ENCODE peak calls at places on chromosomes 5 and 9, in seven cellular contexts. One of them, this sample, is unnamed.

GRCh38 chr5:178793156-178793555 is 62.7 kb upstream of the ZNF354A start:
- DNase-seq in SJSA1: no peak
- DNase-seq in stimulated activated CD4-positive, alpha-beta T cell treated with anti-CD3 and anti-CD28 coated beads, TNF-alpha, amount 100 ng/mL, for 24 hours: no peak
- DNase-seq in aorta: no peak
- DNase-seq in kidney: no peak
- DNase-seq in GM18507: no peak
- DNase-seq in activated T-cell treated with anti-CD3 and anti-CD28 coated beads, Interleukin-2, amount 50 U/mL, for 72 hours: peak
- DNase-seq in this sample: peak

GRCh38 chr5:58447231-58447630 is 12.7 kb downstream of the PLK2 start:
- DNase-seq in SJSA1: no peak
- DNase-seq in stimulated activated CD4-positive, alpha-beta T cell treated with anti-CD3 and anti-CD28 coated beads, TNF-alpha, amount 100 ng/mL, for 24 hours: no peak
- DNase-seq in aorta: no peak
- DNase-seq in kidney: no peak
- DNase-seq in GM18507: no peak
- DNase-seq in activated T-cell treated with anti-CD3 and anti-CD28 coated beads, Interleukin-2, amount 50 U/mL, for 72 hours: no peak
- DNase-seq in this sample: no peak

GRCh38 chr5:141760193-141760592 is 78.2 kb upstream of the ARAP3 start:
- DNase-seq in SJSA1: no peak
- DNase-seq in stimulated activated CD4-positive, alpha-beta T cell treated with anti-CD3 and anti-CD28 coated beads, TNF-alpha, amount 100 ng/mL, for 24 hours: no peak
- DNase-seq in aorta: no peak
- DNase-seq in kidney: no peak
- DNase-seq in GM18507: no peak
- DNase-seq in activated T-cell treated with anti-CD3 and anti-CD28 coated beads, Interleukin-2, amount 50 U/mL, for 72 hours: no peak
- DNase-seq in this sample: no peak

GRCh38 chr5:41842777-41843176 is 27.4 kb downstream of the OXCT1 start:
- DNase-seq in SJSA1: no peak
- DNase-seq in stimulated activated CD4-positive, alpha-beta T cell treated with anti-CD3 and anti-CD28 coated beads, TNF-alpha, amount 100 ng/mL, for 24 hours: no peak
- DNase-seq in aorta: no peak
- DNase-seq in kidney: no peak
- DNase-seq in GM18507: no peak
- DNase-seq in activated T-cell treated with anti-CD3 and anti-CD28 coated beads, Interleukin-2, amount 50 U/mL, for 72 hours: no peak
- DNase-seq in this sample: no peak

GRCh38 chr5:168128556-168128955 is 162.9 kb upstream of the WWC1 start:
- DNase-seq in SJSA1: peak
- DNase-seq in stimulated activated CD4-positive, alpha-beta T cell treated with anti-CD3 and anti-CD28 coated beads, TNF-alpha, amount 100 ng/mL, for 24 hours: no peak
- DNase-seq in aorta: peak
- DNase-seq in kidney: no peak
- DNase-seq in GM18507: no peak
- DNase-seq in activated T-cell treated with anti-CD3 and anti-CD28 coated beads, Interleukin-2, amount 50 U/mL, for 72 hours: no peak
- DNase-seq in this sample: no peak

GRCh38 chr5:178225174-178225573 is 7.4 kb downstream of the PHYKPL start:
- DNase-seq in SJSA1: no peak
- DNase-seq in stimulated activated CD4-positive, alpha-beta T cell treated with anti-CD3 and anti-CD28 coated beads, TNF-alpha, amount 100 ng/mL, for 24 hours: no peak
- DNase-seq in aorta: no peak
- DNase-seq in kidney: peak
- DNase-seq in GM18507: no peak
- DNase-seq in activated T-cell treated with anti-CD3 and anti-CD28 coated beads, Interleukin-2, amount 50 U/mL, for 72 hours: no peak
- DNase-seq in this sample: no peak

GRCh38 chr5:116898917-116899316 is 324.3 kb upstream of the SEMA6A start:
- DNase-seq in SJSA1: no peak
- DNase-seq in stimulated activated CD4-positive, alpha-beta T cell treated with anti-CD3 and anti-CD28 coated beads, TNF-alpha, amount 100 ng/mL, for 24 hours: no peak
- DNase-seq in aorta: no peak
- DNase-seq in kidney: no peak
- DNase-seq in GM18507: no peak
- DNase-seq in activated T-cell treated with anti-CD3 and anti-CD28 coated beads, Interleukin-2, amount 50 U/mL, for 72 hours: no peak
- DNase-seq in this sample: no peak

GRCh38 chr5:111997308-111998159 is 240.5 kb upstream of the NREP start:
- DNase-seq in SJSA1: peak
- DNase-seq in stimulated activated CD4-positive, alpha-beta T cell treated with anti-CD3 and anti-CD28 coated beads, TNF-alpha, amount 100 ng/mL, for 24 hours: no peak
- DNase-seq in aorta: peak
- DNase-seq in kidney: no peak
- DNase-seq in GM18507: no peak
- DNase-seq in activated T-cell treated with anti-CD3 and anti-CD28 coated beads, Interleukin-2, amount 50 U/mL, for 72 hours: no peak
- DNase-seq in this sample: peak

GRCh38 chr5:147101654-147102053 is 133.2 kb upstream of the STK32A start:
- DNase-seq in SJSA1: no peak
- DNase-seq in stimulated activated CD4-positive, alpha-beta T cell treated with anti-CD3 and anti-CD28 coated beads, TNF-alpha, amount 100 ng/mL, for 24 hours: no peak
- DNase-seq in aorta: no peak
- DNase-seq in kidney: no peak
- DNase-seq in GM18507: no peak
- DNase-seq in activated T-cell treated with anti-CD3 and anti-CD28 coated beads, Interleukin-2, amount 50 U/mL, for 72 hours: no peak
- DNase-seq in this sample: no peak

GRCh38 chr5:1661311-1661710 is 137.6 kb upstream of the LPCAT1 start:
- DNase-seq in SJSA1: no peak
- DNase-seq in stimulated activated CD4-positive, alpha-beta T cell treated with anti-CD3 and anti-CD28 coated beads, TNF-alpha, amount 100 ng/mL, for 24 hours: no peak
- DNase-seq in aorta: no peak
- DNase-seq in kidney: peak
- DNase-seq in GM18507: no peak
- DNase-seq in activated T-cell treated with anti-CD3 and anti-CD28 coated beads, Interleukin-2, amount 50 U/mL, for 72 hours: no peak
- DNase-seq in this sample: no peak

GRCh38 chr5:138949988-138950387 is 74.9 kb upstream of the LRRTM2 start:
- DNase-seq in SJSA1: no peak
- DNase-seq in stimulated activated CD4-positive, alpha-beta T cell treated with anti-CD3 and anti-CD28 coated beads, TNF-alpha, amount 100 ng/mL, for 24 hours: no peak
- DNase-seq in aorta: no peak
- DNase-seq in kidney: peak
- DNase-seq in GM18507: no peak
- DNase-seq in activated T-cell treated with anti-CD3 and anti-CD28 coated beads, Interleukin-2, amount 50 U/mL, for 72 hours: no peak
- DNase-seq in this sample: no peak

GRCh38 chr5:61809651-61810050 is 477.6 kb downstream of the ZSWIM6 start:
- DNase-seq in SJSA1: no peak
- DNase-seq in stimulated activated CD4-positive, alpha-beta T cell treated with anti-CD3 and anti-CD28 coated beads, TNF-alpha, amount 100 ng/mL, for 24 hours: no peak
- DNase-seq in aorta: no peak
- DNase-seq in kidney: no peak
- DNase-seq in GM18507: no peak
- DNase-seq in activated T-cell treated with anti-CD3 and anti-CD28 coated beads, Interleukin-2, amount 50 U/mL, for 72 hours: no peak
- DNase-seq in this sample: no peak

GRCh38 chr9:127204771-127205470 is 59.7 kb upstream of the GARNL3 start:
- DNase-seq in SJSA1: peak
- DNase-seq in stimulated activated CD4-positive, alpha-beta T cell treated with anti-CD3 and anti-CD28 coated beads, TNF-alpha, amount 100 ng/mL, for 24 hours: no peak
- DNase-seq in aorta: peak
- DNase-seq in kidney: peak
- DNase-seq in GM18507: no peak
- DNase-seq in activated T-cell treated with anti-CD3 and anti-CD28 coated beads, Interleukin-2, amount 50 U/mL, for 72 hours: no peak
- DNase-seq in this sample: peak

GRCh38 chr5:74248576-74248975 is 392.0 kb downstream of the ENC1 start:
- DNase-seq in SJSA1: no peak
- DNase-seq in stimulated activated CD4-positive, alpha-beta T cell treated with anti-CD3 and anti-CD28 coated beads, TNF-alpha, amount 100 ng/mL, for 24 hours: no peak
- DNase-seq in aorta: no peak
- DNase-seq in kidney: no peak
- DNase-seq in GM18507: no peak
- DNase-seq in activated T-cell treated with anti-CD3 and anti-CD28 coated beads, Interleukin-2, amount 50 U/mL, for 72 hours: no peak
- DNase-seq in this sample: no peak

GRCh38 chr9:14546693-14547092 is 146.5 kb downstream of the ZDHHC21 start:
- DNase-seq in SJSA1: no peak
- DNase-seq in stimulated activated CD4-positive, alpha-beta T cell treated with anti-CD3 and anti-CD28 coated beads, TNF-alpha, amount 100 ng/mL, for 24 hours: no peak
- DNase-seq in aorta: no peak
- DNase-seq in kidney: no peak
- DNase-seq in GM18507: no peak
- DNase-seq in activated T-cell treated with anti-CD3 and anti-CD28 coated beads, Interleukin-2, amount 50 U/mL, for 72 hours: no peak
- DNase-seq in this sample: no peak

This sample was measured in trophoblast cell.